ENCODE peak calls at places on chromosomes 16 and 17, in five cellular contexts. P, T, S, H and R are unnamed samples.

GRCh38 chr17:43068570-43069367 is 43.7 kb downstream of the RND2 start:
- DNase-seq in T (no peak), H (no peak), P (no peak), S (no peak), R (peak)

GRCh38 chr16:53754938-53755910 is 51.3 kb downstream of the FTO start:
- DNase-seq in T (no peak), H (no peak), P (no peak), S (no peak), R (no peak)

GRCh38 chr16:55725055-55725777 is 69.4 kb downstream of the SLC6A2 start:
- DNase-seq in T (no peak), H (no peak), S (no peak), P (no peak), R (no peak)

GRCh38 chr16:26005336-26005735 is 313.6 kb downstream of the HS3ST4 start:
- DNase-seq in S (no peak), H (no peak), T (no peak), P (no peak), R (no peak)

GRCh38 chr16:66006485-66006884 is 360.0 kb upstream of the CDH5 start:
- DNase-seq in P (no peak), S (no peak), T (no peak), H (no peak), R (no peak)

GRCh38 chr17:41548844-41549595 is 20.9 kb upstream of the KRT19 start:
- DNase-seq in T (peak), H (peak), P (peak), S (peak), R (peak)

GRCh38 chr17:75894049-75894742 is 2.6 kb downstream of the TRIM65 start:
- DNase-seq in T (no peak), H (no peak), S (no peak), P (no peak), R (no peak)

GRCh38 chr17:3964203-3965122 is at the start of gene ATP2A3:
- DNase-seq in H (no peak), P (no peak), S (peak), T (peak), R (peak)

GRCh38 chr17:66906321-66907278 is 57.9 kb upstream of the CACNG4 start:
- DNase-seq in S (peak), H (peak), T (peak), P (peak), R (peak)

GRCh38 chr16:84933774-84934571 is 77.4 kb downstream of the ZDHHC7 start:
- DNase-seq in T (no peak), P (peak), S (no peak), H (peak), R (peak)

GRCh38 chr17:5355416-5356129 is 63.9 kb downstream of the NUP88 start:
- DNase-seq in H (no peak), T (no peak), P (no peak), S (no peak), R (no peak)

GRCh38 chr16:19130852-19131808 is 17.4 kb downstream of the ITPRIPL2 start:
- DNase-seq in H (peak), P (peak), T (no peak), S (no peak), R (no peak)

GRCh38 chr16:23110257-23110899 is 38.9 kb downstream of the USP31 start:
- DNase-seq in S (no peak), T (no peak), H (no peak), P (no peak), R (no peak)

GRCh38 chr17:17784599-17785264 is 52.1 kb downstream of the SREBF1 start:
- DNase-seq in H (no peak), T (peak), P (no peak), S (no peak), R (no peak)

GRCh38 chr16:24217456-24217855 is 38.7 kb upstream of the CACNG3 start:
- DNase-seq in T (no peak), S (no peak), P (no peak), H (no peak), R (no peak)